ENCODE peak calls at places on chromosomes 2 and 18, in seven cellular contexts. S is CD8-positive, alpha-beta T cell; Y is osteocyte; N is A549; T is activated T-cell treated with anti-CD3 and anti-CD28 coated beads for 1 hour; D is LoVo; Z is fibroblast of mammary gland. W is an unnamed sample.

GRCh38 chr2:26429779-26430654 is 28.3 kb downstream of the DRC1 start:
- DNase-seq in S (no peak), Y (no peak), N (no peak), T (no peak), D (no peak), Z (no peak), W (no peak)

GRCh38 chr18:76494541-76495403 is at the start of gene ZNF516:
- DNase-seq in S (no peak), Y (no peak), N (no peak), T (peak; percentile 13), D (no peak), Z (no peak), W (peak; percentile 86)

GRCh38 chr2:221137385-221137784 is 434.7 kb downstream of the EPHA4 start:
- DNase-seq in S (no peak), Y (no peak), N (no peak), T (no peak), D (no peak), Z (no peak), W (no peak)

GRCh38 chr2:40096360-40096759 is 317.3 kb upstream of the THUMPD2 start:
- DNase-seq in S (no peak), Y (no peak), N (peak; percentile 44), T (no peak), D (no peak), Z (peak; percentile 71), W (no peak)

GRCh38 chr18:3791258-3791657 is 341.3 kb downstream of the TGIF1 start:
- DNase-seq in S (no peak), Y (no peak), N (no peak), T (no peak), D (no peak), Z (no peak), W (no peak)

GRCh38 chr2:134208825-134209224 is 45.0 kb upstream of the MGAT5 start:
- DNase-seq in S (no peak), Y (no peak), N (no peak), T (no peak), D (no peak), Z (no peak), W (no peak)

GRCh38 chr2:14540003-14540402 is 92.5 kb upstream of the LRATD1 start:
- DNase-seq in S (no peak), Y (no peak), N (no peak), T (no peak), D (no peak), Z (peak; percentile 9), W (no peak)

GRCh38 chr2:226578373-226578772 is 221.2 kb downstream of the IRS1 start:
- DNase-seq in S (no peak), Y (no peak), N (no peak), T (no peak), D (no peak), Z (peak; percentile 30), W (no peak)

GRCh38 chr2:161414385-161415040 is 1.6 kb upstream of the TBR1 start:
- DNase-seq in S (no peak), Y (no peak), N (peak; percentile 47), T (no peak), D (peak; percentile 44), Z (peak; percentile 26), W (peak; percentile 60)

GRCh38 chr2:3517948-3518495 is 1.3 kb downstream of the ADI1 start:
- DNase-seq in S (no peak), Y (no peak), N (no peak), T (no peak), D (no peak), Z (no peak), W (no peak)

GRCh38 chr2:158904620-158905177 is 63.7 kb upstream of the TANC1 start:
- DNase-seq in S (no peak), Y (no peak), N (no peak), T (no peak), D (no peak), Z (no peak), W (no peak)

GRCh38 chr2:126766897-126767296 is 110.9 kb downstream of the GYPC start:
- DNase-seq in S (no peak), Y (peak; percentile 63), N (no peak), T (no peak), D (no peak), Z (no peak), W (no peak)

GRCh38 chr18:43486462-43486861 is 209.2 kb upstream of the SYT4 start:
- DNase-seq in S (no peak), Y (no peak), N (peak; percentile 44), T (no peak), D (no peak), Z (peak; percentile 11), W (no peak)

GRCh38 chr2:96106991-96107882 is 9.1 kb downstream of the ADRA2B start:
- DNase-seq in S (no peak), Y (no peak), N (no peak), T (no peak), D (no peak), Z (no peak), W (no peak)

GRCh38 chr2:176158306-176158643 is 1.2 kb downstream of the HOXD3 start:
- DNase-seq in S (no peak), Y (no peak), N (no peak), T (no peak), D (no peak), Z (no peak), W (no peak)

GRCh38 chr2:8525582-8526402 is 156.1 kb upstream of the ID2 start:
- DNase-seq in S (no peak), Y (no peak), N (peak; percentile 19), T (no peak), D (peak; percentile 55), Z (peak; percentile 26), W (no peak)

GRCh38 chr2:74008761-74009395 is 24.2 kb downstream of the TET3 start:
- DNase-seq in S (no peak), Y (no peak), N (no peak), T (no peak), D (no peak), Z (no peak), W (peak; percentile 68)

GRCh38 chr2:86000938-86001312 is 104.8 kb downstream of the POLR1A start:
- DNase-seq in S (no peak), Y (no peak), N (no peak), T (no peak), D (no peak), Z (no peak), W (no peak)

GRCh38 chr2:168145011-168145410 is 102.4 kb downstream of the STK39 start:
- DNase-seq in S (no peak), Y (no peak), N (no peak), T (no peak), D (no peak), Z (no peak), W (no peak)

GRCh38 chr2:8538951-8539621 is 142.8 kb upstream of the ID2 start:
- DNase-seq in S (no peak), Y (no peak), N (no peak), T (no peak), D (no peak), Z (no peak), W (no peak)

W was measured in D341Med.